ENCODE peak calls at places on chromosomes 4 and X, in eight cellular contexts. X, E, Z, M, L, A, K and C are unnamed samples.

GRCh38 chrX:79259073-79259689 is 108.0 kb downstream of the ITM2A start:
- DNase-seq in X (no peak), E (no peak), Z (no peak), M (no peak), L (no peak), A (no peak), K (no peak), C (no peak)

GRCh38 chrX:96979766-96980165 is 96.1 kb downstream of the RPA4 start:
- DNase-seq in X (no peak), E (no peak), Z (no peak), M (peak; percentile 33), L (no peak), A (no peak), K (no peak), C (no peak)

GRCh38 chr4:109990307-109991257 is 77.9 kb downstream of the EGF start:
- DNase-seq in X (no peak), E (no peak), Z (no peak), M (no peak), L (no peak), A (no peak), K (no peak), C (no peak)

GRCh38 chr4:43943998-43944397 is 504.6 kb downstream of the KCTD8 start:
- DNase-seq in X (no peak), E (no peak), Z (no peak), M (no peak), L (no peak), A (no peak), K (no peak), C (no peak)

GRCh38 chrX:47650164-47651042 is at the start of gene ELK1:
- DNase-seq in X (peak; percentile 97), E (peak; percentile 91), Z (peak; percentile 98), M (peak; percentile 94), L (peak; percentile 85), A (peak; percentile 97), K (peak; percentile 95), C (peak; percentile 98)

GRCh38 chrX:519741-520140 is 110.8 kb upstream of the SHOX start:
- DNase-seq in X (no peak), E (no peak), Z (no peak), M (no peak), L (no peak), A (no peak), K (no peak), C (no peak)

GRCh38 chr4:88352062-88352461 is 26.6 kb upstream of the HERC6 start:
- DNase-seq in X (no peak), E (no peak), Z (peak; percentile 16), M (peak; percentile 9), L (no peak), A (no peak), K (no peak), C (no peak)

GRCh38 chr4:87839309-87839946 is 6.7 kb downstream of the MEPE start:
- DNase-seq in X (no peak), E (no peak), Z (peak; percentile 49), M (peak; percentile 73), L (no peak), A (peak; percentile 48), K (no peak), C (no peak)

GRCh38 chrX:78712381-78712780 is 35.1 kb upstream of the LPAR4 start:
- DNase-seq in X (no peak), E (no peak), Z (no peak), M (no peak), L (no peak), A (no peak), K (no peak), C (no peak)

GRCh38 chrX:129836827-129837226 is 6.9 kb downstream of the ZDHHC9 start:
- DNase-seq in X (no peak), E (no peak), Z (no peak), M (no peak), L (no peak), A (no peak), K (no peak), C (no peak)

GRCh38 chrX:116872931-116873330 is 410.2 kb upstream of the CT83 start:
- DNase-seq in X (no peak), E (no peak), Z (no peak), M (no peak), L (no peak), A (no peak), K (no peak), C (no peak)

GRCh38 chr4:176611351-176611750 is 181.4 kb downstream of the VEGFC start:
- DNase-seq in X (no peak), E (no peak), Z (peak; percentile 15), M (no peak), L (no peak), A (no peak), K (no peak), C (no peak)

GRCh38 chr4:62490635-62491034 is 1290.5 kb downstream of the ADGRL3 start:
- DNase-seq in X (no peak), E (no peak), Z (no peak), M (no peak), L (no peak), A (no peak), K (no peak), C (no peak)

GRCh38 chr4:92606227-92606626 is 302.5 kb downstream of the GRID2 start:
- DNase-seq in X (no peak), E (no peak), Z (no peak), M (no peak), L (no peak), A (no peak), K (no peak), C (no peak)

GRCh38 chrX:119602701-119603255 is 3.4 kb downstream of the NKRF start:
- DNase-seq in X (no peak), E (no peak), Z (no peak), M (no peak), L (no peak), A (no peak), K (no peak), C (no peak)

GRCh38 chrX:65750674-65751469 is 83.4 kb downstream of the MSN start:
- DNase-seq in X (no peak), E (no peak), Z (no peak), M (no peak), L (no peak), A (peak; percentile 38), K (no peak), C (no peak)

GRCh38 chr4:56252561-56253152 is 134.6 kb downstream of the AASDH start:
- DNase-seq in X (no peak), E (no peak), Z (no peak), M (no peak), L (no peak), A (no peak), K (no peak), C (no peak)

DNA sequence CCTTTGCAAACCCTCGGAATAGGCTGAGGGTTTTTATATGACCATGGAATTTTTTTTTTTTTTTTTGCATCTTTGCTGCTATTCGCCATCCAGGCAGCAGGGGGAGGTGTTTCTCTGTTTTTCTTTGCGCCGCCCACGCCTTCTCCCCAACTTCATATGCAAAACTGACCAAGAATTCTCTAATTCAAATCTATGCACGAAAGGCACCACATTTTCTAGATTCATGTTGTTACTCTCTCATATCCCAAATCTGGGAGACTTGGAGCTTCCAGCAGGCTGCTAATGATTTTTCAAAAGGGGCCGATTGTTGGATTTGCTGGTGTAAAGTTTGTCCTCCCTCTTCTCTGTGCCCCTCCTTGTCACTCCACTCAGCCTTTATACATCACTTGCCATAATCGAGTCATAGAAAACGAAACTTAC is 29.1 kb upstream of the BOD1L1 start:
- DNase-seq in X (no peak), E (peak; percentile 39), Z (peak; percentile 74), M (peak; percentile 63), L (peak; percentile 60), A (peak; percentile 56), K (peak; percentile 77), C (no peak)
- H3K27ac ChIP-seq in X (no peak overlapping the region), E (no peak overlapping the region), Z (peak overlapping the region; percentile 53), M (no peak overlapping the region), L (peak overlapping the region; percentile 65), A (no peak overlapping the region), K (no peak overlapping the region), C (no peak overlapping the region)

GRCh38 chrX:99172958-99173357 is 1237.1 kb downstream of the PCDH19 start:
- DNase-seq in X (no peak), E (no peak), Z (no peak), M (peak; percentile 29), L (no peak), A (no peak), K (no peak), C (no peak)
- TF ChIP-seq CTCF in X (no peak), E (no peak), Z (no peak), M (peak; percentile 41), L (peak; percentile 14), A (no peak), K (no peak), C (no peak)

DNA sequence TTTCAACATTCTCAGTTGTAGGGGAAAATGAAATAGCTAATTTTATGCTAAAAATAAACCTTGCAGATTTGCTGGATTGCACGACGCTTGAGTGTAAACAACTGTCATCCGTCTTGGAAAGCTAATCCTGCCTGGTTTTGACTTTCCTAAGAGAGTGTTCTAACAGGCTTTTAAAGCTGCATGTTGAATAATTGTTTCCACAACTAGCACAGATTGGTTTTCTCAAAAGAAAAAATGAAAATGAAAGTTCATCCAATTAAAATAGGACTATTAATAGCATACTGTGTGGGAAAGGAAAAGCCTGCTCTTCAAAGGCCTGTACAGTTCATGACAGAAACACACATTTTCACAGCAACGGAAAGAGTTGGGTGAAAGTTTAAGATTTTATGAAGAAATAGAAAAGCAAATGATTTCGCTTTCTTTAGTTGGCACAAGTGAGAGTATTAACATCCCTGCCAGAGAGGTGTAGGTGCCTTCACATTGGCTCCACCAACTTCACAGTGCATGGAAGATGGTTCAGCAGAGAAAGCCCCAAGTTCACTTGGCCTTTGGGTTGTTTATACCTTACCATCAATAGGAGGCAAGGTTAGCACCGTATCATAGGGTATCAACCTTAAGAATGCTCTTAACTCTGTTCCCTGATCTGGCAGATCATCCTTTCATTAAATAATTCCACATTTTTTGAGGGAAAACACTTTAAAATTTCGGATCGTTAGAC is 140.0 kb upstream of the GUCY1A1 start:
- DNase-seq in X (no peak), E (no peak), Z (peak; percentile 55), M (no peak), L (no peak), A (no peak), K (no peak), C (no peak)
- H3K27ac ChIP-seq in X (peak overlapping the region; percentile 40), E (peak overlapping the region; percentile 68), Z (peak overlapping the region; percentile 36), M (no peak overlapping the region), L (no peak overlapping the region), A (peak overlapping the region; percentile 45), K (peak overlapping the region; percentile 53), C (peak overlapping the region; percentile 77)

DNA sequence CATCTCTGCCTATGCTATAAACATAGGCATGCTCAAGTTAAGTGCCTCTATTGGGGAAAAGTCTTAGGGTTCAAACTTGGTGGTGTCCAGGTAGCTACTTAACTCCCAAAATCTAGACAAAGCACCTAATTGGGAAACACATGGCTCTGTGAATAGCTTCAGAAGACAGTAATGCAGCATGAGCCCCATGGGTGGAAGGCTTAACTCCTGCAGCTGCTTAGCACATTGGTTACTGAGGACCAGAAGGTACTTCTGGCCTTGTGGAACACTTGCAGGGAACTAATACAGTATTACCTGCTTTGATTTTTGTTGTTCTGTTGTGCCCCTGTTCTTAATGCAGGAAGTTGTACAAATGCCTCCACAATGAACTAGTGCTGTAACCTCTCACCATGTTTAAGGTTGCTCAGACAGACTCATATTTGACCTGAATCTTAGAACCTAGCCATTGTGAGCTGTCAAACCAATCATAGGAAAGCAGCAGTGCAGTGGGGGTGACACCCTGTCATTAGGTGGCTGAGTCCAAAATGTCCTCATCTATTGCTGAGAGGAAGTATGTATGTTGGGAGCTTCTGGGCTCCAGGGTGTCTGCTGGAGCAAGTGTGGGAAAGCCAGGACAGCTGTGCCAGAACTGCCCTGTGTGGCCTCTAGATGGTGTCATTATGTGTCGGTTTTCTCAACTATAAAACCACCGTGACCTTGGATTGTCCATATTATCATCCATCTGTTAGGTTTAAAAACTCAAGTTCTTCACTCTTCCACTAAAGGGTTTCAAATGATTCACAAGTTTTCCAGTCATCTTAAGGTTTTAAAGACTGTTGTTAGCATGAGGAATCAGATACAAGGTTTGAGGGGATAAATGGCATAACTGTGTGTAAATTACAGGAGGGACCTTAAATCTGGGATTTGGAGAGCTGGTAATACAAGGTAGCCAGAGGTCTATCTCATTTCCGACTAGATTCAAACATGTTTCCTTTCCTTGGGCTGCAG is 69.9 kb upstream of the WDR1 start:
- DNase-seq in X (no peak), E (no peak), Z (no peak), M (peak; percentile 21), L (no peak), A (no peak), K (no peak), C (no peak)
- TF ChIP-seq CTCF in X (no peak), E (peak; percentile 17), Z (no peak), M (peak; percentile 53), L (no peak), A (no peak), K (no peak), C (no peak)